ENCODE peak calls at places on chromosomes 7 and 10, in six cellular contexts. Y is ovary, K is Peyer's patch, I is hepatocyte, Q is uterus, E is lung. T is an unnamed sample. For H3K4me1 and H3K27me3, the result is how much of the 10 kb centered on the place peaks cover.

GRCh38 chr7:25196132-25196896 is 32.0 kb downstream of the NPVF start:
- DNase-seq in Y (no peak), Q (no peak), E (no peak), K (no peak), I (peak), T (no peak)

GRCh38 chr10:8305871-8306652 is 251.6 kb downstream of the GATA3 start:
- DNase-seq in I (no peak), K (no peak), E (no peak), Y (no peak), Q (no peak), T (no peak)

GRCh38 chr7:27940341-27940740 is 200.4 kb downstream of the TAX1BP1 start:
- DNase-seq in Q (no peak), I (no peak), Y (no peak), K (no peak), E (no peak), T (no peak)

GRCh38 chr10:63707254-63707910 is 186.2 kb downstream of the REEP3 start:
- DNase-seq in E (peak), K (no peak), Y (peak), Q (peak), I (peak), T (no peak)

GRCh38 chr10:70672165-70672992 is at the start of gene ADAMTS14:
- DNase-seq in I (peak), K (no peak), Q (no peak), Y (no peak), E (no peak), T (no peak)

GRCh38 chr7:29499932-29500331 is 63.7 kb upstream of the PRR15 start:
- DNase-seq in E (no peak), K (no peak), I (no peak), Y (no peak), Q (no peak), T (no peak)

GRCh38 chr7:665751-666453 is 60.6 kb upstream of the DNAAF5 start:
- DNase-seq in Q (peak), E (no peak), Y (peak), I (no peak), K (no peak), T (no peak)

GRCh38 chr7:7157177-7157886 is 25.0 kb upstream of the C1GALT1 start:
- DNase-seq in Y (no peak), K (peak), Q (no peak), I (no peak), E (no peak), T (peak)

GRCh38 chr7:95334434-95334833 is 10.1 kb upstream of the PON1 start:
- DNase-seq in E (no peak), I (no peak), K (no peak), Y (no peak), Q (no peak), T (no peak)

GRCh38 chr7:110522061-110522750 is 568.7 kb upstream of the LRRN3 start:
- DNase-seq in Q (no peak), E (no peak), Y (no peak), I (no peak), K (no peak), T (no peak)

GRCh38 chr10:112375721-112376577 is 2.0 kb downstream of the ACSL5 start:
- DNase-seq in Y (peak), K (peak), E (peak), I (no peak), Q (peak), T (peak)

GRCh38 chr7:47452295-47452694 is 129.6 kb downstream of the TNS3 start:
- DNase-seq in Q (no peak), K (no peak), Y (no peak), I (no peak), E (no peak), T (no peak)

GRCh38 chr7:47453093-47454056 is 128.5 kb downstream of the TNS3 start:
- DNase-seq in Y (peak), E (peak), I (peak), Q (peak), K (peak), T (no peak)

GRCh38 chr7:47451851-47452205 is 130.1 kb downstream of the TNS3 start:
- DNase-seq in I (no peak), Q (no peak), K (no peak), E (no peak), Y (no peak), T (no peak)

GRCh38 chr7:47454066-47454950 is 127.6 kb downstream of the TNS3 start:
- DNase-seq in K (peak), Q (no peak), E (no peak), Y (no peak), I (no peak), T (no peak)

DNA sequence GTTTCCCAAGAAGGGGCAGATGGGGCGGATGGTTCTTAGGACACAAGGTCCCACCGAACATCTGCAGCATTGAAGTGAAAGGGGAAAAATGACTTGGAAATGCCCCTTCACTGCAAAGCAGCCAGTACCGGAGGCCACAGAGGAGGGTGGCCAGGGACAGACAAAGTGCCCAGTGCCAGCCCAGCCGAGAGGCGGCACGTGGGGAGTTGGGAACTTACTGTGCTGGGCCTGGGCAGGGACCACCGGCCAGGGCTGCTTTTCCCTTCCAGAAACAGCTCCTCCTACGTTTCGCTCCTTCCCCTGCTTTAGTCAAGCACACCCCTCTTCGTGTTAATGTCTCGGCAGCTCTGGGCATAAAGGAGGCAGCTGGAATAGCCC is 129.2 kb downstream of the TNS3 start:
- DNase-seq in Y (no peak), E (no peak), Q (no peak), I (no peak), K (no peak), T (no peak)
- H3K4me3 ChIP-seq in Y (no peak), E (no peak), Q (no peak), I (no peak), K (no peak), T (no peak)

DNA sequence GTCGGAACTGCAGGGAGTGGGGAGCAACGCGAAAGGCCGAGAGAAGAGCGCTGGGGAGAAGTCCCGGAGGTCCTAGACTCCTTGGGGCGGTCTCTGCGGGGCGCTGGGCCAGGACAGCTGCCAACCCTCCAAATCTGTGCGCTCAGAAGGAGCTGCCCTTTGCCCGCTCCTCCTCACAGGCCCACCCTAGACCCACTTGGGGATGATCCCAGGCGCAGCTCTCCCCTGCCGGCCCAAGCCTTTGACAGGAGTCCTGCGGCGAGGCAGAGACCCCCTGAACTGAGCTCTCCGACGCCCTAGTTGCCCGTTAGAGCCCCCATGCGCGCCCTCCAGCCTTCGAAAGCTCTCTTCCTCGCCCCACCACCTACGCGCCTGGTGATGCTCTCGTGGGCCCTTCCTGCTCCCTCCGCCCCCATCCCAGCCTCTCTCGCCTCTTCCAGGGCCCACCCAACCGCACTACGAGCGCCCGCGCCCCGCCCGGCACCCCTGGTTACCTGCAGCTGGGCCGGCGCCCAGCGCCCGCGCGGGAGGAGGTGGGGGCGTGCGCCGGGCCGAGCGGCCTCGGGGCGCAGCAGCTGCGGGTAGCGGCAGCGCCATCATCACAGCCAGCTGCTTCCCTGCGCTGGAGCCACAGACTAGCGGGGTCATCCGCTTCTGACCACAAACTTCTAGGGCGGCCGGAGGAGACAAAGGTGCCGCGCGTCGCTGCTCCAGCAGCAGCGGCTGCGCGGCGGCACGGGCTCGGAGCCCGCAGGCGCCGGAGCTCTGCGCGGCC is 353.4 kb downstream of the DNAJB6 start:
- DNase-seq in I (no peak), E (no peak), Q (no peak), Y (no peak), K (peak), T (no peak)
- H3K4me1 ChIP-seq in I (under half), E (under half), Q (under half), Y (under half), K (under half), T (under half)

GRCh38 chr10:84194424-84195043 is at the start of gene CDHR1:
- DNase-seq in I (peak), Y (no peak), Q (no peak), E (no peak), K (peak), T (no peak)

GRCh38 chr10:84196941-84197340 is 2.6 kb downstream of the CDHR1 start:
- DNase-seq in I (no peak), Q (no peak), E (no peak), Y (no peak), K (no peak), T (no peak)

GRCh38 chr10:84195044-84195830 is 900 bp downstream of the CDHR1 start:
- DNase-seq in I (no peak), K (peak), E (no peak), Y (no peak), Q (no peak), T (no peak)

GRCh38 chr10:84197643-84198042 is 3.3 kb downstream of the CDHR1 start:
- DNase-seq in Q (no peak), K (no peak), E (no peak), I (no peak), Y (no peak), T (no peak)

GRCh38 chr10:84196083-84196482 is 1.7 kb downstream of the CDHR1 start:
- DNase-seq in K (peak), Q (no peak), Y (no peak), I (no peak), E (no peak), T (no peak)
- H3K27me3 ChIP-seq in K (under half), Q (under half), Y (under half), I (half or more), E (under half), T (under half)

DNA sequence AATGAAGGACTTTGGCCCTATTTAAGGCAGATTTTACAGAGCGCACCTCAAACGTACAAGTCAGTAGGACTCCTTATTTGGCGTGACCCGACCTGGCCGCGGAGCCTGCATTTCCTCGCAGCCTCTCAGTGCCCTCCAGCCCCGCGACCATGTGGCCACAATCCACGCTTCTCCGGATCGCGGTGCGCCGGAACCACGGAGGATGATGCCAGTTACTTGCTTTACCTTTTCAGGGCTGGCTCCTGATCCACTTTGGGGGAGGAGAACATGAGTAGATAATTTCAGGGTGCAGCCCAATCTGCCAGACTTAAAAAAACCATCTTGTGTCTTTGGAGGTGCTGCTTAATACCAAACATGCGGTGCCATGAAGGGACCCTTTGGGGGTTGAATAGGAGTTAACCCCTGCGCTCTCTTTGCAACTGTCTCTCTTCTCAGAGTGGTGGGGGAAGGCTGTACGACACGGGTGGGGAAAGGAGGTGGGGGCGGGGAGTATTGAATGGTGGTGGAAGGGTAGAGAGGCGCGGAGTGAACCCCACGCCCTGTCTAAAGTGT is 1.5 kb downstream of the FRAT1 start:
- DNase-seq in Q (no peak), I (no peak), K (peak), Y (peak), E (peak), T (peak)
- H3K4me3 ChIP-seq in Q (peak), I (peak), K (peak), Y (peak), E (peak), T (peak)

GRCh38 chr10:96688789-96689188 is 31.5 kb downstream of the PIK3AP1 start:
- DNase-seq in Q (no peak), K (no peak), I (no peak), Y (no peak), E (no peak), T (no peak)
- H3K4me1 ChIP-seq in Q (under half), K (under half), I (under half), Y (under half), E (under half), T (under half)

GRCh38 chr10:99555371-99556224 is 22.9 kb downstream of the NKX2-3 start:
- DNase-seq in E (no peak), I (no peak), K (no peak), Q (no peak), Y (no peak), T (no peak)

GRCh38 chr10:99556225-99556523 is 23.4 kb downstream of the NKX2-3 start:
- DNase-seq in E (no peak), I (no peak), Y (no peak), K (no peak), Q (no peak), T (no peak)

GRCh38 chr10:99557044-99557443 is 24.3 kb downstream of the NKX2-3 start:
- DNase-seq in I (no peak), Q (no peak), Y (no peak), E (no peak), K (no peak), T (no peak)

GRCh38 chr10:99560277-99561126 is 27.8 kb downstream of the NKX2-3 start:
- DNase-seq in Q (peak), E (peak), Y (peak), K (peak), I (peak), T (peak)

GRCh38 chr10:99558708-99559107 is 26.0 kb downstream of the NKX2-3 start:
- DNase-seq in K (no peak), Y (no peak), Q (no peak), I (no peak), E (no peak), T (no peak)
- H3K27me3 ChIP-seq in K (under half), Y (under half), Q (under half), I (under half), E (under half), T (under half)

DNA sequence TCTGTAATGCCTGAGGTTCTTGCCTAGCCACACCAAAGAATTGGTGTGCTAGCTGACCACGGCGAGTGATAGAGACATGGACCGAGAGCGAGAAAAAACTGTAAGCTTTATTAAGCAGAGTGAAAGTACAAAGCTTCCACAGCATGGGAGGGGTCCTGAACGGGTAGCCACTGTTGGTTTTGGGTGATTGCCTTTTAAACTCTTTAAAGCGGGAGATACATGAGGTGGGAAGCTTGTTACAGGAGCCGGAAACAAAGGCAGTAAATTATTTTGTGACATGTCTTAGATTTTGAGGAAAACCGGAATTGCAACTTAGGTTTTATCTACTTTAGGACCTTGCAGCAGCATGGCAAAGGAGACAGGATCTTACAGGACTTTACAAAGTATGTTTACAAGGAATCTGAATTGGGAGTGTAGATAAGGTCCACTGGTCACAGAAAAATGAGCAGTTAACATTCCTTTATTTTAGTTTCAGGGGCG is 252.6 kb upstream of the MBL2 start:
- DNase-seq in E (no peak), Q (no peak), Y (no peak), I (no peak), K (no peak), T (no peak)
- H3K4me3 ChIP-seq in E (no peak), Q (peak), Y (no peak), I (peak), K (no peak), T (no peak)

DNA sequence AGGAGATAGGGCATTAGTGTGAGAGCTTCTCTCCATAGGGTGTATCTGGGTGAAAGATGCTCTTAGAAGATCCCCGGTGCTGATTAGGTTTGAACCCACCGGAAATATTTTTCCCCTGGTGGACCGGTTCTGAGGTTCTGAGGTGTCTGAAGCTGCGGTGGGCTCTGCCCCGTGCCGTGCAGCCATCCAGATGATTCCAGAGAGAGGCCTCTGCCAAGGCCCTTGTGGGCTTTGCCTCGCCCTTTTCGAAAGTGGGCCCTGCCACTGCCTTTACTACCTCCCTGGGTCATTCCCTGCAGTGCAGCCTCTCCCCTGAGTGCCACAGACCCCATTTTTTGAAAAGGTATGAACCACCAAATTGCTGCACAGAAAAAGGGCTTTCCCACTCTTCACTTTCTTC is 2.8 kb downstream of the GIMAP8 start:
- DNase-seq in E (no peak), I (no peak), Q (no peak), Y (no peak), K (no peak), T (no peak)
- H3K4me1 ChIP-seq in E (under half), I (under half), Q (under half), Y (under half), K (under half), T (under half)

DNA sequence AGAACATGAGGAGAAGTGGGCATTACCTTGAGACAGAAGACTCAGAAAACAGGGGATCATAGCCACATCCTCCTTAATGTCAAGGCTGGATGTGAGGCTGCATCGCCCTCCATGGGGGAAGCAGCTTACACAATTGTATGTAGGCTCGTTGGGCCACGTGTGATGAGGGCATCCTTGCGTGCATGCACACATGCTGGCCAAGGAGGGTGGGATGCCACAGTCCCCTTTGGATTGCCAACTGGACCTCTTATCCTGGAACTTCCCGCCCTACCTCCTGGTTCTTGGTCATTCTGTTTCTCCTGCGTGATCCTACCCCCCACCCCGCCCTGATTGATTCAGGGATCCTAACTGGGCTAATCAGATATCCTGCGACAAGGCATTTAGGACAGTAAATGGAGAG is 102.0 kb downstream of the PRKAG2 start:
- DNase-seq in Y (no peak), E (no peak), K (no peak), Q (no peak), I (no peak), T (no peak)
- H3K27me3 ChIP-seq in Y (under half), E (under half), K (under half), Q (under half), I (under half), T (under half)